ENCODE peak calls at places on chromosomes 11 and 22, in six cellular contexts. V, G, X, E, F and W are unnamed samples.
A peak's percentile ranks its signal among the peaks of the same experiment; 100 is the strongest.

GRCh38 chr11:61004841-61005240 is 33.4 kb downstream of the CD6 start:
- DNase-seq in V (no peak), G (no peak), X (no peak), E (no peak), F (no peak), W (no peak)

GRCh38 chr11:111379500-111380136 is 543 bp upstream of the POU2AF1 start:
- DNase-seq in V (no peak), G (no peak), X (no peak), E (no peak), F (no peak), W (no peak)

GRCh38 chr11:133078591-133079179 is 453.6 kb downstream of the OPCML start:
- DNase-seq in V (no peak), G (peak; percentile 10), X (no peak), E (peak; percentile 37), F (no peak), W (peak; percentile 41)

GRCh38 chr11:76615950-76616349 is 54.6 kb downstream of the LRRC32 start:
- DNase-seq in V (no peak), G (no peak), X (no peak), E (peak; percentile 53), F (peak; percentile 50), W (peak; percentile 81)

GRCh38 chr11:88341852-88342251 is 4.3 kb upstream of the CTSC start:
- DNase-seq in V (no peak), G (no peak), X (no peak), E (no peak), F (no peak), W (no peak)

GRCh38 chr11:57709802-57710367 is 2.1 kb downstream of the MED19 start:
- DNase-seq in V (no peak), G (no peak), X (no peak), E (no peak), F (no peak), W (no peak)

GRCh38 chr22:42077486-42078125 is 1.9 kb upstream of the SMDT1 start:
- DNase-seq in V (no peak), G (no peak), X (no peak), E (no peak), F (no peak), W (no peak)

GRCh38 chr11:45104006-45104789 is 42.2 kb upstream of the PRDM11 start:
- DNase-seq in V (no peak), G (no peak), X (no peak), E (no peak), F (no peak), W (no peak)

GRCh38 chr11:128720522-128720985 is 26.7 kb downstream of the FLI1 start:
- DNase-seq in V (no peak), G (no peak), X (no peak), E (peak; percentile 58), F (no peak), W (no peak)

GRCh38 chr22:19663286-19663815 is 51.0 kb upstream of the SEPTIN5 start:
- DNase-seq in V (no peak), G (no peak), X (no peak), E (peak; percentile 76), F (peak; percentile 30), W (peak; percentile 66)

GRCh38 chr11:65639623-65640482 is 2.0 kb downstream of the SIPA1 start:
- DNase-seq in V (peak; percentile 75), G (no peak), X (no peak), E (no peak), F (no peak), W (peak; percentile 51)

GRCh38 chr22:42180349-42180842 is 49.8 kb upstream of the CYP2D6 start:
- DNase-seq in V (no peak), G (no peak), X (no peak), E (no peak), F (no peak), W (no peak)

GRCh38 chr22:31084811-31085492 is 3.8 kb downstream of the SMTN start:
- DNase-seq in V (peak; percentile 68), G (no peak), X (no peak), E (peak; percentile 66), F (no peak), W (peak; percentile 91)

GRCh38 chr22:30347255-30347892 is 9.3 kb downstream of the SF3A1 start:
- DNase-seq in V (no peak), G (no peak), X (no peak), E (no peak), F (peak; percentile 29), W (no peak)

GRCh38 chr11:8671242-8671641 is 11.2 kb downstream of the TRIM66 start:
- DNase-seq in V (no peak), G (no peak), X (no peak), E (peak; percentile 95), F (peak; percentile 94), W (peak; percentile 25)

GRCh38 chr11:65615950-65616574 is 486 bp downstream of the PCNX3 start:
- DNase-seq in V (no peak), G (peak; percentile 46), X (no peak), E (no peak), F (no peak), W (no peak)

GRCh38 chr22:38170469-38170868 is 11.2 kb downstream of the PLA2G6 start:
- DNase-seq in V (no peak), G (no peak), X (no peak), E (no peak), F (no peak), W (no peak)

GRCh38 chr11:61917357-61918109 is at the start of gene RAB3IL1:
- DNase-seq in V (no peak), G (peak; percentile 66), X (no peak), E (no peak), F (no peak), W (peak; percentile 69)

GRCh38 chr22:26577081-26577480 is 12.9 kb downstream of the TPST2 start:
- DNase-seq in V (no peak), G (no peak), X (no peak), E (no peak), F (no peak), W (no peak)

GRCh38 chr22:26579331-26579886 is 10.5 kb downstream of the TPST2 start:
- DNase-seq in V (no peak), G (no peak), X (no peak), E (no peak), F (no peak), W (peak; percentile 38)

GRCh38 chr22:26581769-26582168 is 8.2 kb downstream of the TPST2 start:
- DNase-seq in V (no peak), G (no peak), X (no peak), E (no peak), F (no peak), W (no peak)

GRCh38 chr22:26581026-26581425 is 8.9 kb downstream of the TPST2 start:
- DNase-seq in V (no peak), G (no peak), X (no peak), E (no peak), F (no peak), W (no peak)

GRCh38 chr22:26580240-26580962 is 9.5 kb downstream of the TPST2 start:
- DNase-seq in V (no peak), G (no peak), X (no peak), E (no peak), F (no peak), W (no peak)
- H3K4me3 ChIP-seq in V (no peak overlapping the region), G (no peak overlapping the region), X (no peak overlapping the region), E (no peak overlapping the region), F (no peak overlapping the region), W (no peak overlapping the region)

GRCh38 chr11:35083181-35084061 is 55.5 kb upstream of the CD44 start:
- DNase-seq in V (peak; percentile 51), G (peak; percentile 77), X (peak; percentile 46), E (peak; percentile 99), F (peak; percentile 78), W (peak; percentile 30)
- H3K4me3 ChIP-seq in V (peak overlapping the region; percentile 40), G (no peak overlapping the region), X (peak overlapping the region; percentile 48), E (no peak overlapping the region), F (no peak overlapping the region), W (no peak overlapping the region)

GRCh38 chr11:83292709-83293435 is 6.7 kb upstream of the CCDC90B start:
- DNase-seq in V (no peak), G (peak; percentile 60), X (peak; percentile 39), E (peak; percentile 71), F (peak; percentile 63), W (peak; percentile 61)
- H3K4me3 ChIP-seq in V (no peak overlapping the region), G (no peak overlapping the region), X (no peak overlapping the region), E (no peak overlapping the region), F (no peak overlapping the region), W (no peak overlapping the region)

GRCh38 chr22:43890901-43891331 is 897 bp downstream of the PNPLA5 start:
- DNase-seq in V (no peak), G (no peak), X (no peak), E (no peak), F (no peak), W (no peak)
- H3K4me3 ChIP-seq in V (no peak overlapping the region), G (no peak overlapping the region), X (peak overlapping the region; percentile 68), E (no peak overlapping the region), F (no peak overlapping the region), W (no peak overlapping the region)

GRCh38 chr22:21073023-21073422 is 27.3 kb downstream of the LRRC74B start:
- DNase-seq in V (no peak), G (no peak), X (no peak), E (no peak), F (peak; percentile 76), W (no peak)

GRCh38 chr22:21069375-21069774 is 23.6 kb downstream of the LRRC74B start:
- DNase-seq in V (no peak), G (no peak), X (no peak), E (no peak), F (no peak), W (no peak)

GRCh38 chr22:21073482-21073881 is 27.7 kb downstream of the LRRC74B start:
- DNase-seq in V (no peak), G (no peak), X (no peak), E (no peak), F (no peak), W (no peak)

GRCh38 chr22:21068681-21069276 is 23.0 kb downstream of the LRRC74B start:
- DNase-seq in V (no peak), G (no peak), X (no peak), E (no peak), F (no peak), W (no peak)

DNA sequence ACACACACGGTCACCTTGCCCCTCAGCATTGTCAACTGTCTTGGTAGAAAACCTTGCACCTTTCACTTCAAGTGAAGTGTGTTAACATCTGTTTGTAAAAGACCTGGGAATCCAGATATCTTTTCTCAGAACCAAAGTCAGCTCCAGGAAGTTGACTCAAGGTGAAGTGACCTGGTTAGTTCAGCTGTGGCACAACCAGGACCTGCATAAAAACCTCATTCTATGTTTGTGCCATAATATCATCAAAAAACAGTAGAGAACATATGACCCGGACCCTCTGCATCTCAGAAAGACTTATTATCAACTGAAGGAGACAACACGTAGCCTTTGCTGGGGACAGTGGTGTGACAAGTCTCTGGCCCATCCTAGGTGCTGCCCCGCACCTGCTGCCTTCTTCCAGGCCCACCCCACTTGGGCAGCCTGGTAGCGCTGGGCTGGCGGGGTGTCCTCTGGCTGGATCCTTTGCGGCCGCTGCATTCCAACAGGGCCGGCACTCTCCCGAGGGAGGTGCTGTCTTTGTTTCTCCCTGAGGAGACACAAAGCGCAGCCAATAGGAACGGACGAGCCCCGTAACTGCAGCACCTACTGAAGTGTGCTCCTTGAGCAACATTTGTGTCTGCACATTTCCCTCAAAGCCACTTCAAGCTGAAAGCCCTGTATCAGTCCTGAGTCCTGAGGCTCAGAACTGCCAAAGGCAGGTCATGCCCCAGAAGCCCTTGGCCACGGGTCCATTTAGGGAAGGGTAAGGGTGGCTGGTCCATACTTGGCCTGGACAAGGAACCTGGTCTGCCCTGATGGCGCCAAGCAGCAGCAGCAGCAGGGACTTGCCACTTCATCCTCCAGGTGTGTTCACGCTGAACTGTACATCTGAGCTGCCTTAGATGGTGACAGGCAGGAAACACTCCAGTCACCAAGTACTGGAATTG is 25.2 kb downstream of the LRRC74B start:
- DNase-seq in V (no peak), G (no peak), X (no peak), E (no peak), F (no peak), W (no peak)
- H3K4me3 ChIP-seq in V (no peak overlapping the region), G (no peak overlapping the region), X (no peak overlapping the region), E (no peak overlapping the region), F (no peak overlapping the region), W (no peak overlapping the region)